ENCODE peak calls at places on chromosome 21, in five cellular contexts. U is endodermal cell, H is mesenchymal stem cell, A is fibroblast of lung, O is lung. T is an unnamed sample. For H3K36me3, the result is how much of the 10 kb centered on the place peaks cover.

GRCh38 chr21:30256100-30256499 is 26.6 kb downstream of the KRTAP24-1 start:
- DNase-seq in U (no peak), H (no peak), A (no peak), O (no peak), T (no peak)

GRCh38 chr21:45291613-45292398 is 4.1 kb upstream of the POFUT2 start:
- DNase-seq in U (peak), H (no peak), A (no peak), O (no peak), T (peak)

GRCh38 chr21:35559881-35560280 is 500.4 kb downstream of the SETD4 start:
- DNase-seq in U (no peak), H (peak), A (peak), O (no peak), T (no peak)

GRCh38 chr21:24590261-24590660 is 1017.0 kb downstream of the MRPL39 start:
- DNase-seq in U (no peak), H (no peak), A (no peak), O (no peak), T (no peak)

GRCh38 chr21:35202431-35202830 is 153.3 kb upstream of the RUNX1 start:
- DNase-seq in U (no peak), H (peak), A (peak), O (no peak), T (no peak)

GRCh38 chr21:21996891-21997290 is 998.7 kb downstream of the NCAM2 start:
- DNase-seq in U (no peak), H (no peak), A (no peak), O (no peak), T (no peak)

GRCh38 chr21:45471229-45472052 is 66.5 kb downstream of the COL18A1 start:
- DNase-seq in U (no peak), H (peak), A (peak), O (no peak), T (peak)

GRCh38 chr21:19607983-19608668 is 1204.5 kb upstream of the TMPRSS15 start:
- DNase-seq in U (no peak), H (peak), A (no peak), O (no peak), T (peak)

GRCh38 chr21:39625211-39625895 is 12.6 kb downstream of the B3GALT5 start:
- DNase-seq in U (no peak), H (no peak), A (no peak), O (peak), T (no peak)

GRCh38 chr21:36156815-36157670 is at the start of gene DOP1B:
- DNase-seq in U (no peak), H (no peak), A (no peak), O (no peak), T (no peak)

GRCh38 chr21:45639206-45640000 is 4.1 kb upstream of the PCBP3 start:
- DNase-seq in U (no peak), H (peak), A (no peak), O (no peak), T (no peak)

GRCh38 chr21:28136687-28137086 is 856.0 kb downstream of the LTN1 start:
- DNase-seq in U (no peak), H (no peak), A (no peak), O (no peak), T (no peak)

GRCh38 chr21:35102488-35103407 is 53.6 kb upstream of the RUNX1 start:
- DNase-seq in U (no peak), H (peak), A (no peak), O (peak), T (no peak)

GRCh38 chr21:45406801-45407628 is 2.0 kb downstream of the COL18A1 start:
- DNase-seq in U (peak), H (peak), A (no peak), O (no peak), T (no peak)

DNA sequence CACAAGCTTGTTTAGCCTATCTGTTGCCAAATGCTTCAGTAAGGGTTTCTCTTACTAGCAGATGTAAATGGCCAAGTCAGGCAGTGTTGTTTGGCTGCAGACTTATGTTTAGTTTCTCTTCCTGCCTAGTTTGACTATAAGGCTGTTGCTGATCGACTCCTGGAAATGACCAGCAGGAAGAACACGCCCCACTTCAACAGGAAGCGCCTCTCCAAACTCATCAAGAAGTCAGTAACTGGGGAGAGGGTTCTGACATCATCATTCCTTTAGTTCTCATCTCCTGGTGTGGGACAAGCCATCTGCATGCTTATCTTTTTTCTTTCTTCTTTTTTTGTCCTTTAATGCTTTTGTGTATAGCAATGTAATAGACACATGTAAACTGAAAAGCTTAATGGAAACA is 25.1 kb downstream of the RRP1B start:
- DNase-seq in U (no peak), H (no peak), A (no peak), O (no peak), T (no peak)
- H3K36me3 ChIP-seq in U (half or more), H (half or more), A (under half), O (under half), T (under half)

GRCh38 chr21:37424987-37425386 is 58.4 kb downstream of the DYRK1A start:
- DNase-seq in U (no peak), H (no peak), A (no peak), O (no peak), T (no peak)
- H3K36me3 ChIP-seq in U (half or more), H (half or more), A (under half), O (under half), T (under half)

GRCh38 chr21:42554251-42554937 is 40.7 kb downstream of the SLC37A1 start:
- DNase-seq in U (peak), H (no peak), A (no peak), O (no peak), T (no peak)
- H3K36me3 ChIP-seq in U (under half), H (under half), A (under half), O (under half), T (under half)

DNA sequence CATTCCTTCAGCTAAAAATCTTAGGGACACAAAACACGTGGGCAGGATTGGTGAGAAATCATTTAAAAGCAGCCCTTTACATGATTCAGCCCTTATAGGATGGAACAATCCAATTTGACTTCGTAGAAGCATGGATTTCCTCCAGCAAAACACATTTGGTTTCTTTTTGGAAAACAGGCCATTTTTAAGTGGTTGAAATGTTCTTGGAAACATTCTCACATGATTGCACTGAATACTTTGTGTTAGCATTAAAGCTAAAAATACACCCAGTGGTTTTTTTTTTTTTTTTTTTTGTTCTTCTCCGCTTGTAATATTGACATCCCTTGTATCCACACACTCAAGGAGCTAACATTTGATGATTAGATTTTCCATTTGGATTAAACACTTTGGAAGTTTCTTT is 42.1 kb upstream of the ABCG1 start:
- DNase-seq in U (no peak), H (no peak), A (no peak), O (no peak), T (no peak)
- H3K36me3 ChIP-seq in U (under half), H (under half), A (under half), O (under half), T (under half)

GRCh38 chr21:25949701-25950100 is 214.9 kb downstream of the GABPA start:
- DNase-seq in U (no peak), H (no peak), A (no peak), O (no peak), T (no peak)

GRCh38 chr21:25944082-25944481 is 209.3 kb downstream of the GABPA start:
- DNase-seq in U (no peak), H (no peak), A (no peak), O (no peak), T (no peak)

GRCh38 chr21:25939396-25939761 is 204.6 kb downstream of the GABPA start:
- DNase-seq in U (no peak), H (peak), A (no peak), O (no peak), T (no peak)

GRCh38 chr21:25942145-25942544 is 207.4 kb downstream of the GABPA start:
- DNase-seq in U (no peak), H (no peak), A (peak), O (no peak), T (no peak)

GRCh38 chr21:25944672-25945213 is 210.0 kb downstream of the GABPA start:
- DNase-seq in U (no peak), H (no peak), A (no peak), O (no peak), T (no peak)
- H3K36me3 ChIP-seq in U (half or more), H (under half), A (under half), O (under half), T (under half)

GRCh38 chr21:41839387-41840000 is 39.6 kb downstream of the PRDM15 start:
- DNase-seq in U (no peak), H (no peak), A (no peak), O (no peak), T (no peak)
- H3K36me3 ChIP-seq in U (under half), H (under half), A (under half), O (under half), T (under half)

GRCh38 chr21:33428669-33429068 is 25.5 kb downstream of the IFNGR2 start:
- DNase-seq in U (no peak), H (no peak), A (no peak), O (peak), T (no peak)
- H3K36me3 ChIP-seq in U (half or more), H (half or more), A (under half), O (under half), T (under half)

DNA sequence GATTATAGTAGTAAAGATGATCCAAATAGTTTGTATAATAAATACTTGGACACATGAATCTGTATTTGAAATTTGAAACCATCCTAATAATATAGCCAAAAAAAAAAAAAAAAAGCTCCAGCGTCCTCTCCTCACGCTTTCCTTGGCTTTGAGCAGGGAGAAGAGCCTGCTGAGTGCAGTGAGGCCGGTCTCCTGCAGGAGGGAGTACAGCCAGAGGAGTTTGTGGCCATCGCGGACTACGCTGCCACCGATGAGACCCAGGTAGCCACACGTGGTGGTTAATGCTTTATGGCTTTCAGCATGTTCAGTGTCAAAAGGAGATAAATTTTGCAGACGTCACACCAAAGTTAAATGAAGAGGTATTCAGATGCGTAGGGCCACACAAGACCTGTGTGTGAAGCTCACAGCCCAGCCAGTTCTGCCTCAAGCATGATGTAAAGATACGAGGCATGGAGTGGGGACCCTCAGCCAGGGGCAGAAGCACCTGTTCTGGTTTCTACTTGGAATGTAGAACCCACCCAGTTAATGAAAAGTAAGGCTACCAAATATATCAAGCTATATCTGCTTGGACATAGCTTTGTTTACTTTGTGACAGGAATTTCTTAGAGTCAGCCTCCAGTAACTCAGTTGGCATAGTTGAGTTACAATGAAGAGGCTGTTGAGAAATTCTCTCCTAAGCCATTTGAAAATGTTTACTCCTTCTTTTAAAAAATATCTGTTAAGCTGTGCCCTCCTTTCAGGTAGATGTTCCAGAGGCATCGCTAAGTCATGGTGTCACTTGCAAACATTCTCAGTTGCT is 8.1 kb downstream of the PRMT2 start:
- DNase-seq in U (no peak), H (no peak), A (no peak), O (no peak), T (no peak)
- H3K36me3 ChIP-seq in U (half or more), H (half or more), A (under half), O (under half), T (under half)